ENCODE peak calls at places on chromosomes 3 and 15, in nine cellular contexts. W is brain microvascular endothelial cell, K is AG09309, F is PC-3, M is neural progenitor cell, Y is sigmoid colon, H is foreskin fibroblast, E is psoas muscle, C is mucosa of descending colon. Z is an unnamed sample.

GRCh38 chr3:52405601-52406115 is 39.2 kb downstream of the SEMA3G start:
- DNase-seq in W (no peak), K (no peak), F (no peak), M (no peak), Y (peak), H (no peak), E (no peak), C (peak), Z (no peak)

GRCh38 chr3:129560269-129560787 is 17.4 kb downstream of the H1-8 start:
- DNase-seq in W (no peak), K (peak), F (no peak), M (no peak), Y (no peak), H (peak), E (peak), C (peak), Z (no peak)

GRCh38 chr3:111979689-111980025 is 831 bp downstream of the ABHD10 start:
- DNase-seq in W (no peak), K (no peak), F (peak), M (no peak), Y (no peak), H (no peak), E (no peak), C (no peak), Z (no peak)

GRCh38 chr3:141737108-141737507 is 990 bp upstream of the RNF7 start:
- DNase-seq in W (no peak), K (no peak), F (no peak), M (no peak), Y (no peak), H (no peak), E (no peak), C (no peak), Z (no peak)

GRCh38 chr15:22931784-22932536 is 48.2 kb downstream of the CYFIP1 start:
- DNase-seq in W (no peak), K (no peak), F (no peak), M (no peak), Y (no peak), H (no peak), E (no peak), C (no peak), Z (no peak)

GRCh38 chr3:9916346-9916733 is 558 bp upstream of the IL17RC start:
- DNase-seq in W (peak), K (no peak), F (peak), M (peak), Y (peak), H (peak), E (no peak), C (no peak), Z (no peak)

GRCh38 chr3:51943451-51944391 is 1.6 kb downstream of the PARP3 start:
- DNase-seq in W (no peak), K (no peak), F (no peak), M (no peak), Y (peak), H (no peak), E (no peak), C (no peak), Z (no peak)

GRCh38 chr3:171165986-171166385 is 139.5 kb upstream of the SLC2A2 start:
- DNase-seq in W (no peak), K (no peak), F (no peak), M (no peak), Y (no peak), H (no peak), E (no peak), C (no peak), Z (no peak)

GRCh38 chr3:128770387-128770786 is 44.4 kb downstream of the RAB7A start:
- DNase-seq in W (no peak), K (no peak), F (no peak), M (no peak), Y (no peak), H (no peak), E (no peak), C (no peak), Z (no peak)

GRCh38 chr3:123338620-123339061 is 110.2 kb downstream of the ADCY5 start:
- DNase-seq in W (no peak), K (no peak), F (no peak), M (no peak), Y (peak), H (no peak), E (no peak), C (no peak), Z (no peak)

GRCh38 chr3:146280859-146281258 is 30.0 kb upstream of the PLSCR4 start:
- DNase-seq in W (no peak), K (peak), F (no peak), M (no peak), Y (no peak), H (peak), E (no peak), C (no peak), Z (no peak)

GRCh38 chr3:119375106-119375505 is 80.9 kb downstream of the ARHGAP31 start:
- DNase-seq in W (no peak), K (no peak), F (no peak), M (no peak), Y (no peak), H (no peak), E (no peak), C (no peak), Z (no peak)

GRCh38 chr3:108472011-108472591 is 38.3 kb downstream of the MYH15 start:
- DNase-seq in W (peak), K (peak), F (peak), M (no peak), Y (no peak), H (peak), E (no peak), C (no peak), Z (no peak)

GRCh38 chr3:76646921-76647562 is 392.9 kb upstream of the ROBO2 start:
- DNase-seq in W (no peak), K (no peak), F (no peak), M (peak), Y (no peak), H (no peak), E (no peak), C (no peak), Z (no peak)

GRCh38 chr3:150218841-150219240 is 189.3 kb upstream of the TSC22D2 start:
- DNase-seq in W (no peak), K (no peak), F (no peak), M (no peak), Y (no peak), H (no peak), E (no peak), C (no peak), Z (no peak)

GRCh38 chr3:39255503-39256325 is 24.1 kb downstream of the CX3CR1 start:
- DNase-seq in W (no peak), K (no peak), F (no peak), M (no peak), Y (no peak), H (no peak), E (no peak), C (no peak), Z (peak)

GRCh38 chr3:118968640-118969039 is 66.0 kb downstream of the IGSF11 start:
- DNase-seq in W (no peak), K (no peak), F (no peak), M (no peak), Y (no peak), H (no peak), E (no peak), C (no peak), Z (no peak)

GRCh38 chr3:114680299-114680698 is 386.5 kb downstream of the TIGIT start:
- DNase-seq in W (no peak), K (no peak), F (no peak), M (no peak), Y (no peak), H (no peak), E (no peak), C (no peak), Z (no peak)

GRCh38 chr3:114690896-114691295 is 397.1 kb downstream of the TIGIT start:
- DNase-seq in W (no peak), K (no peak), F (no peak), M (no peak), Y (no peak), H (no peak), E (no peak), C (no peak), Z (no peak)

GRCh38 chr3:114687157-114687556 is 393.3 kb downstream of the TIGIT start:
- DNase-seq in W (no peak), K (no peak), F (no peak), M (no peak), Y (no peak), H (no peak), E (no peak), C (no peak), Z (no peak)

GRCh38 chr3:114686624-114687023 is 392.8 kb downstream of the TIGIT start:
- DNase-seq in W (no peak), K (no peak), F (no peak), M (no peak), Y (no peak), H (peak), E (no peak), C (no peak), Z (no peak)

DNA sequence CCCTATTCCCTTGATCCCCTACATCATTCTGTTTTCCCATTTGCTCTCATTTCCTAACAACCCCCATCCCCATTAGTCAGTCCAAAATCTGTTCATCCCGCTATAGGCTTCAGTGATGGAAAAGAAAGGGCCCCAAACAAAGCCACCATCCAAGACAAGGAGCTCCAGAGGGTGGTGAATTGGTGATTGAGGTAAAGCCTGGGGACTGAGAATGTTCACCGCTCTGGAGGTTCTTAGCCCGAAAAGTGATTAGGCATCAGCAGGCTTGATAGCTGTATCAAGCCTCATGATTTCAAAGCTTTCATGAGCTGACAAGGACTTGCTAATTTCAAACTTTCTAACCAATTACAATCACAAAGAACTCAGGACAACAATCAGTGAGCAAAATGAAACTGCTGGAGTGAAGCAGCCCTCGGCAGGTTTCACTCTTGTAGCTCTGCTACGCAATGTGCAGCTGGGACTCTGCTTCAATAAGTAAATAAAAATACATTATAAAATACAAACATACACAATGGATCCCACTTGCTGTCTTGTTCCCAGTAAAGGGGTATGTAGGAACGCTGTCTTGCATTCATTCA is 391.3 kb downstream of the TIGIT start:
- DNase-seq in W (no peak), K (no peak), F (no peak), M (peak), Y (no peak), H (no peak), E (no peak), C (no peak), Z (no peak)
- H3K4me3 ChIP-seq in W (no peak), K (no peak), F (no peak), M (no peak), Y (no peak), H (peak), E (peak), C (no peak), Z (no peak)

DNA sequence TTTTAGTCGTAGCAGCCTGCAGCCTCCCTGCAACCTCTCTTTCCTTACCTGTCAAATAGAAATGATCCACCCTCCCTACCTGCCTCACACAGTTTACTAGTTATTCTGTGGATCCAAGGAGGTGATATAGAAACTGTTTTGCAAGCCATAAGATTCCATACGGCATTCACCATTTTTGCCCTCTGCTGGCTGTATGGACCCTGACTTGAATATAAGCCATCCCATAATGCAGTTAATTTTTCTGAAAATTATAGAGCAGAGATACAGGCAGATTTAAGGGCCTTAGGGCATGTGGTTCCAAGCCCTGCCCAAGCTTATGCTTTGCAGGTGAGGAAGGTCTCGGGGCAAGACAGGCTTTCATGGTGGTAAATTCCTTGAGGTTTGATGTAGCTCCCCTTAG is 63.7 kb downstream of the CPN2 start:
- DNase-seq in W (no peak), K (no peak), F (no peak), M (no peak), Y (no peak), H (no peak), E (no peak), C (no peak), Z (no peak)
- TF ChIP-seq CTCF in W (peak), K (no peak), F (peak), M (no peak), Y (no peak), H (no peak), E (no peak), C (no peak), Z (no peak)

GRCh38 chr15:63517202-63517601 is 12.8 kb downstream of the USP3 start:
- DNase-seq in W (no peak), K (no peak), F (no peak), M (no peak), Y (no peak), H (no peak), E (no peak), C (no peak), Z (no peak)
- H3K4me3 ChIP-seq in W (no peak), K (no peak), F (no peak), M (no peak), Y (no peak), H (no peak), E (no peak), C (no peak), Z (peak)

GRCh38 chr3:47161983-47162694 is 1.8 kb downstream of the SETD2 start:
- DNase-seq in W (no peak), K (no peak), F (no peak), M (no peak), Y (no peak), H (no peak), E (no peak), C (no peak), Z (no peak)

GRCh38 chr3:47163990-47164848 is at the start of gene SETD2:
- DNase-seq in W (peak), K (peak), F (peak), M (peak), Y (peak), H (peak), E (peak), C (peak), Z (peak)

GRCh38 chr3:47159820-47160219 is 4.1 kb downstream of the SETD2 start:
- DNase-seq in W (no peak), K (no peak), F (no peak), M (peak), Y (no peak), H (no peak), E (no peak), C (no peak), Z (no peak)

GRCh38 chr3:47162695-47163022 is 1.3 kb downstream of the SETD2 start:
- DNase-seq in W (peak), K (no peak), F (peak), M (peak), Y (no peak), H (no peak), E (no peak), C (no peak), Z (no peak)

GRCh38 chr3:47163023-47163989 is 607 bp downstream of the SETD2 start:
- DNase-seq in W (peak), K (no peak), F (peak), M (no peak), Y (peak), H (no peak), E (no peak), C (peak), Z (no peak)
- TF ChIP-seq CTCF in W (no peak), K (no peak), F (no peak), M (no peak), Y (no peak), H (no peak), E (no peak), C (no peak), Z (no peak)

DNA sequence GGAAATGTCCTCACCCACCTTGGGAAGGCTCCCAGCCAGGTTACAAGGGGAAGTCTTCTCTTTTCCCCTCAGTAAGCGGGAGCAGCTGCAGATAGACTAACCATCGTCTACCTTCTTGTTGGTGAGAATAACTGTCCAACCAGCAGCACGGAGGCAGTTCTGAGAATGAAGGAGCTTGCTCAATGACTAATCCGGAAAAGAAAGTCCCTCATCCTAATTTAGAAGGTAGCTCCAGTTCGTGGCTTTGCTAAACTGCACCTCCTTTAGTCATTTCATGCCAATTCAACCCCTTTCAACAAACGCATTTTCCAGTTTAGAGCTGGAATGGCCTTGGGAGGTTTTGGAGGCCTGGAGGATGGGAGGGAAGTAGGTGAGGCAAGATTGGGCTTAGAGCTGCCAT is 527.4 kb upstream of the PROK2 start:
- DNase-seq in W (no peak), K (no peak), F (no peak), M (no peak), Y (no peak), H (no peak), E (no peak), C (no peak), Z (peak)
- H3K4me3 ChIP-seq in W (no peak), K (no peak), F (no peak), M (no peak), Y (no peak), H (no peak), E (no peak), C (no peak), Z (no peak)

GRCh38 chr3:14273886-14274517 is 95.4 kb downstream of the LSM3 start:
- DNase-seq in W (no peak), K (no peak), F (peak), M (no peak), Y (no peak), H (no peak), E (no peak), C (no peak), Z (no peak)

GRCh38 chr3:14277557-14277956 is 98.9 kb downstream of the LSM3 start:
- DNase-seq in W (no peak), K (no peak), F (no peak), M (no peak), Y (no peak), H (no peak), E (no peak), C (no peak), Z (no peak)

GRCh38 chr3:14274537-14274936 is 95.9 kb downstream of the LSM3 start:
- DNase-seq in W (no peak), K (no peak), F (no peak), M (peak), Y (no peak), H (no peak), E (no peak), C (no peak), Z (no peak)

GRCh38 chr3:14275962-14276909 is 97.6 kb downstream of the LSM3 start:
- DNase-seq in W (no peak), K (no peak), F (no peak), M (no peak), Y (no peak), H (no peak), E (no peak), C (no peak), Z (no peak)

GRCh38 chr3:14274999-14275961 is 96.7 kb downstream of the LSM3 start:
- DNase-seq in W (no peak), K (no peak), F (peak), M (peak), Y (no peak), H (no peak), E (no peak), C (no peak), Z (no peak)
- TF ChIP-seq CTCF in W (peak), K (peak), F (peak), M (peak), Y (no peak), H (peak), E (no peak), C (no peak), Z (peak)

GRCh38 chr3:187736418-187736871 is 8.8 kb downstream of the BCL6 start:
- DNase-seq in W (peak), K (no peak), F (peak), M (no peak), Y (no peak), H (peak), E (peak), C (no peak), Z (no peak)
- H3K4me3 ChIP-seq in W (no peak), K (no peak), F (no peak), M (no peak), Y (no peak), H (peak), E (peak), C (no peak), Z (no peak)

DNA sequence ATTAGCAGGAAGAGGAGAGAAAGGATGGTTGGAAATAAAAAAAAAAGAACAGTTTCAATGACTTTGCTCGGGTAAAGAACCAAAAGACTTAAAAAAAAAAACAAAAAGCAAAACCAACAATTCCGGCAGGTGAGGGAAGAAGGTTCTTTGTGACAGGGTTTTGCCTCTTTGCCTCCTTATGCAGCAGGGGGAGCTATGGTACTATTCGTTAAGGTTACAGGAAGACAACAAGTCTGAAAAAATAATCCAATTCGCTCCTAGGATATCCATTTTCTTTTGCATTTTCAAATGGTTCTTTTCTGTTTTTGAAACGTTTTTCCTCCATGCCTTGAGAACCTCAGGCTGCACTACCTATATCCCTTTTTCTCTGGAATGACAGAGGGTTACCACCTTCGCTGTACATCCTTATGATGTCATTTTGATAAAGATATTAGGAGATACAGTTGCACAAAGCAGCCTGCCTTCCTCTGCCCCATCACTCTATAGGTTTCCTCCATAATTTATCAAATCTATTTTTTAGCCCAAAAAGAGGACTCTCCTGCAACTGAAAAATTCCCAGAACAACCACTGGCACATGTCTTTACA is 55.0 kb downstream of the CFAP20DC start:
- DNase-seq in W (peak), K (peak), F (peak), M (peak), Y (no peak), H (peak), E (no peak), C (no peak), Z (peak)
- TF ChIP-seq CTCF in W (peak), K (peak), F (peak), M (peak), Y (peak), H (peak), E (peak), C (no peak), Z (peak)

GRCh38 chr3:113966172-113966571 is 18.4 kb downstream of the ZDHHC23 start:
- DNase-seq in W (no peak), K (no peak), F (peak), M (no peak), Y (no peak), H (no peak), E (no peak), C (no peak), Z (no peak)
- H3K4me3 ChIP-seq in W (no peak), K (no peak), F (no peak), M (no peak), Y (no peak), H (no peak), E (no peak), C (no peak), Z (no peak)